ENCODE peak calls at places on chromosomes 6 and 20, in seven cellular contexts. Y is breast epithelium, X is A549, C is HCT116, Q is adrenal gland, W is testis, U is stomach. O is an unnamed sample.

GRCh38 chr6:93713974-93714373 is 294.6 kb upstream of the EPHA7 start:
- DNase-seq in Y (no peak), X (no peak), C (no peak), Q (no peak), W (no peak), U (no peak), O (no peak)

GRCh38 chr6:167735498-167736201 is 91.1 kb upstream of the AFDN start:
- DNase-seq in Y (no peak), X (no peak), C (no peak), Q (no peak), W (no peak), U (peak), O (no peak)

GRCh38 chr6:165487950-165488349 is 175.1 kb downstream of the PDE10A start:
- DNase-seq in Y (no peak), X (no peak), C (no peak), Q (no peak), W (no peak), U (no peak), O (no peak)

GRCh38 chr20:50187403-50188051 is 3.1 kb upstream of the CEBPB start:
- DNase-seq in Y (no peak), X (no peak), C (no peak), Q (peak), W (no peak), U (no peak), O (no peak)

GRCh38 chr6:960356-960755 is 267.4 kb upstream of the EXOC2 start:
- DNase-seq in Y (no peak), X (no peak), C (no peak), Q (no peak), W (no peak), U (no peak), O (no peak)

GRCh38 chr6:75149253-75149652 is 56.6 kb downstream of the COL12A1 start:
- DNase-seq in Y (no peak), X (no peak), C (no peak), Q (no peak), W (no peak), U (no peak), O (no peak)

GRCh38 chr6:44740566-44741120 is 353.1 kb downstream of the CDC5L start:
- DNase-seq in Y (no peak), X (no peak), C (no peak), Q (no peak), W (no peak), U (no peak), O (no peak)

GRCh38 chr20:58893355-58894151 is 41.0 kb downstream of the GNAS start:
- DNase-seq in Y (no peak), X (no peak), C (no peak), Q (no peak), W (no peak), U (no peak), O (no peak)

GRCh38 chr6:72825265-72825918 is 203.5 kb downstream of the KCNQ5 start:
- DNase-seq in Y (no peak), X (no peak), C (no peak), Q (no peak), W (no peak), U (no peak), O (no peak)

GRCh38 chr6:62285612-62286469 is at the start of gene KHDRBS2:
- DNase-seq in Y (peak), X (peak), C (no peak), Q (peak), W (peak), U (peak), O (peak)

GRCh38 chr6:27334141-27334540 is 22.1 kb upstream of the POM121L2 start:
- DNase-seq in Y (no peak), X (no peak), C (no peak), Q (no peak), W (no peak), U (no peak), O (no peak)

GRCh38 chr6:27332692-27333641 is 20.9 kb upstream of the POM121L2 start:
- DNase-seq in Y (no peak), X (peak), C (peak), Q (no peak), W (peak), U (no peak), O (no peak)

GRCh38 chr6:27333642-27334040 is 21.6 kb upstream of the POM121L2 start:
- DNase-seq in Y (no peak), X (no peak), C (no peak), Q (no peak), W (no peak), U (no peak), O (no peak)
- H3K4me3 ChIP-seq in Y (no peak), X (peak), C (peak), Q (no peak), W (peak), U (peak), O (no peak)

DNA sequence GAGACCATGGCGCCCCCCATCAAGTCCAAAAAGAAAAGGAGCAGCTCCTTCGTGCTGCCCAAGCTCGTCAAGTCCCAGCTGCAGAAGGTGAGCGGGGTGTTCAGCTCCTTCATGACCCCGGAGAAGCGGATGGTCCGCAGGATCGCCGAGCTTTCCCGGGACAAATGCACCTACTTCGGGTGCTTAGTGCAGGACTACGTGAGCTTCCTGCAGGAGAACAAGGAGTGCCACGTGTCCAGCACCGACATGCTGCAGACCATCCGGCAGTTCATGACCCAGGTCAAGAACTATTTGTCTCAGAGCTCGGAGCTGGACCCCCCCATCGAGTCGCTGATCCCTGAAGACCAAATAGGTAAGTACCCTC is 41.7 kb upstream of the NAA20 start:
- DNase-seq in Y (no peak), X (peak), C (no peak), Q (peak), W (peak), U (no peak), O (no peak)
- TF ChIP-seq POLR2A in Y (no peak), X (peak), C (no peak), Q (no peak), W (no peak), U (no peak), O (no peak)

DNA sequence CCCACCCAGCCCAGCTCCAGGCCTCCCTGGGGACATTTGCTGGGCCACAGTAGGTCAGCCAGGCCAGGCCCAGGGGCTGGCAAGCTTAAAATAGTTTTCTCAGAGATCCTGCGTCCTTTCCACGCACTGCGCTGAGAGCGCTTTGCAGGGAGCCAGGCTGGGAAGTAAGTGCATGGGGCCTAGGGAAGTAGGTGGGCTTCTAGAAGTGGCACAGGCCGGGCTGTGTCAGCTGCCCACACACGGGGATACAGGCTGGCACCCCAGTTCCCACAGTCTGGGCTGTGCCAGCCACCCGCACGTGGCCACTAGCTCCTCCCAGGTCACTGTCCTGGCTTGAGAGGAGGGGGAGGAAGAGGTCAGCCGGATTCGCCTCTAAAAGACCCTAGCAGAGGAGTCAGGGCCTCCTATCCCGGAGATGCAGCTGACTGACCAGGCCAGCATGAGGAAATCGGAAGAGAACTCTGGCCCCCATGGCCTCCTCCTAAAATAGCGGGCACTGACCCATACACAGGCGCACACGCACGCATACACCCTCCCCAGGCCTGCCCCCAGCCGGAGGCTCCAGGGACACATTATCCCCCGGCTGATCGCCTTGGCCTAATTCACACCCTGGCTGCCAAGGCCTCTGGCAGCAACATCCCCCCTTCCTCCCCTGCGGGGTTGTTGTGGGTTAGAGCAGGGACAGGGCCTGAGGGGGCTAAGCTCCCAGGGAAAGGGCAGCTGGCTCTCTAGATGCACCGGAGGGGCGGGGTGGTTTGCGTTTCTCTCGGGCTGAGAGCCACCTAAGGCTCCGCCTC is 5.4 kb downstream of the SLCO4A1 start:
- DNase-seq in Y (no peak), X (no peak), C (no peak), Q (peak), W (peak), U (peak), O (no peak)
- H3K4me3 ChIP-seq in Y (no peak), X (no peak), C (no peak), Q (no peak), W (no peak), U (no peak), O (no peak)

GRCh38 chr20:25247100-25247665 is 702 bp upstream of the PYGB start:
- DNase-seq in Y (no peak), X (peak), C (peak), Q (peak), W (peak), U (peak), O (no peak)
- TF ChIP-seq POLR2A in Y (no peak), X (peak), C (no peak), Q (no peak), W (no peak), U (no peak), O (no peak)

DNA sequence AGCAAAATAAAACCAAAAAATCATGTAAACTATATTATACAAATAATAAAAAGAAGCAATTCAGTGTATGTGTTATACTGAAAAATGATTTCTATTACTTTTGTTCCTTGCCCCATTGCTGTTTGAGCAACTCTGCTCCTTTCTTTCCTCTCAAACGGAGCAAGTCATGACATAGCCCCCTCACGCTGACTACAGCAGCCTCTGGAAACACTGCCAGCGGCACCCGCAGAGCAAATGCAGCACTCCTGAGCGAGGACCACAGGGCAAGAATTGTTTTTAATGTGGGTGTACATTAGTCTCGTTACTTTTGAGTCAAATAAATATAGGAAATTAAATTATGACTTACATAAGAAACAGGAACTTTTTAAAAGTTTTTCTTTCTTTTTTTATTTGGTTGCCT is 350.1 kb upstream of the HSF2 start:
- DNase-seq in Y (no peak), X (no peak), C (no peak), Q (peak), W (no peak), U (no peak), O (no peak)
- H3K4me3 ChIP-seq in Y (no peak), X (no peak), C (no peak), Q (no peak), W (no peak), U (no peak), O (no peak)

DNA sequence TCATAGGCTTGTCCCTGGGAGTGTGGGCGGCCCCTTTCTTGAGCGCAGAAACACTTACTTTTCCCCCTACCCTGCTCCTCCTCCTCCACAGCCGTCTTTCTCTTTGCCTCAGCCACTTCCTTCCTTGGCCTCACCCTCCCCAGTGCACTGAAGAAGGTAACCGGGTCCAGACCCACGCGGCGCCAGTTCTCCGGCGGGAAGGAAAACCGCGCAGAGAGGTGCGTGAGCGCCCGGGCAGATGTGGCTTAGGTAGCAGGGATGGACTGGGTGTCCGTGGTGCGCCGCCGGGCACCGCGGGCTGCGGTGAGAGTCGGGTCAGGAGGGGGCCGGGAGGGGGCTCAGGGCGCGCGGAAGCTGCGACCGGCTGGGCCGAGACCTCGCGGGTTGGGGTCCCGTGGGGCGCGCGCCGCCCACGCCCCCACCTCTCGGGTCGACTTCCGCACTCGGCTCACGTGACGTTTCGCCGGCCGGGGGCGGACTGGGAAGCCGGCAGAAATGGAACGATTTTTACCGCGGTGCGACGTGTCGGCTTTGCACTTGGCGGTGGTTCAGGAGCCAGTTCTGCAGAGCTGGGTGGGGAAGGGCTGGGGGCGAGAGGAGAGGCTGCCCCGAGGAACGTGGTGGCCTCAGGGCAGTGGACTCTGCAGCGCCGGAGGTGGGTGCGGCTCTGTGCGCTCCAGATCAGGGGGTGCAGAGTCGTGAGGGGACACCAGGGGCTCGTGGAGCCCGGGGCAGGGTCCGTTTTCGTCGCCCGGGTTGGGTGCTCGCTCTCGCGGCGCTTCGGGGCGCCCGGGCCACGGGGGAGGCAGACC is at the start of gene ABRACL:
- DNase-seq in Y (peak), X (peak), C (peak), Q (peak), W (peak), U (peak), O (peak)
- TF ChIP-seq POLR2A in Y (no peak), X (peak), C (peak), Q (peak), W (no peak), U (no peak), O (no peak)

GRCh38 chr6:6003334-6004146 is 3.2 kb downstream of the NRN1 start:
- DNase-seq in Y (no peak), X (no peak), C (no peak), Q (no peak), W (no peak), U (no peak), O (no peak)

GRCh38 chr6:6001443-6001842 is 5.3 kb downstream of the NRN1 start:
- DNase-seq in Y (no peak), X (no peak), C (no peak), Q (no peak), W (no peak), U (no peak), O (no peak)

GRCh38 chr6:6002809-6003333 is 3.9 kb downstream of the NRN1 start:
- DNase-seq in Y (no peak), X (no peak), C (no peak), Q (no peak), W (no peak), U (no peak), O (no peak)

GRCh38 chr6:6004147-6004995 is 2.4 kb downstream of the NRN1 start:
- DNase-seq in Y (no peak), X (no peak), C (no peak), Q (no peak), W (no peak), U (no peak), O (no peak)

DNA sequence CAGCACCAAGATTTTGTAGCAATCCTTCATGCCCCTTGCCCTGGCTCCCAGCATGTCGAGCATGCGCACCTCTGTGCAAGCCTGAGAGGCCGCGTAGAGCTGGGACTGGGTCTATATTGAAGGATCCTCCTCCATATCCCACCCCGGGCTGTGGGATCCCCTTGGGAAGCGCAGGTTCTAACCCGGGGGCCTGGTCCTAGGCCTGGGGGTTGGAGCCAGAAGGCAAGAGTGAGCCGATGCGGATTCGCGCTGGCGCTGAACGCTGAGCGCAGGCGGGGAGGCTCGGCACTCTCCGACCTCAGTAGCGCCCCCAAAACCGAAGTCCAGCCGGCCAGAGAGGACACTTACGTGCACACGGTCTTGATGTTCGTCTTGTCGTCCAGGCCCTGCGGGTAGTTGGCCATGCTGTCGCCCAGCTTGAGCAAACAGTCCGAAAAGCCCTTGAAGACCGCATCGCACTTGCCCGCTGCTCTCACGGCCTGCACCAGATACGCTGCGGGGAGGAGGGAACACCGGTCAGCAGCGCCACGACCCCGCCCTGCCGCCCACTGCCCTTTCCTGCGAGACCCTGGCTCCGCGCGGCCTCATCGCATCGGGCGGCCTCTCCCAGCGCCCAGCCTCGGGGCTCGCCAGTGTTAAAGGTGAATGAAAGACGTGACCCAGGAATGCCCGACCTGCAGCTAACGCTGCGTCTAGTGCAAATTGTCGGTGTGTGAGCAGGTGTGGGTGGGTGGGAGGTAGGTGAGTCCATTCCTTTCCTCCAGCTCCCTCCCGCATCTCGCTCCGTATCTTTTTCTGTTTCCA is 4.5 kb downstream of the NRN1 start:
- DNase-seq in Y (no peak), X (no peak), C (no peak), Q (no peak), W (no peak), U (no peak), O (no peak)
- H3K4me3 ChIP-seq in Y (peak), X (no peak), C (no peak), Q (no peak), W (no peak), U (peak), O (no peak)